ENCODE peak calls at places on chromosomes 3 and 15, in nine cellular contexts. A is CD8-positive, alpha-beta T cell; R is A549; L is fibroblast of the aortic adventitia; N is thoracic aorta; M is astrocyte of the spinal cord; C is AG04449; S is fibroblast of lung; F is transverse colon. T is an unnamed sample.

GRCh38 chr15:69535101-69535638 is 82.6 kb downstream of the RPLP1 start:
- DNase-seq in A (no peak), R (no peak), L (peak; percentile 60), N (no peak), M (peak; percentile 64), C (peak; percentile 7), S (peak; percentile 32), F (no peak), T (no peak)

GRCh38 chr3:82520846-82521245 is 759.4 kb upstream of the GBE1 start:
- DNase-seq in A (no peak), R (no peak), L (no peak), N (no peak), M (no peak), C (no peak), S (no peak), F (no peak), T (no peak)

GRCh38 chr15:58501636-58502178 is 69.9 kb downstream of the LIPC start:
- DNase-seq in A (no peak), R (no peak), L (no peak), N (no peak), M (no peak), C (no peak), S (no peak), F (no peak), T (no peak)

GRCh38 chr3:157166115-157166514 is 6.2 kb upstream of the CCNL1 start:
- DNase-seq in A (no peak), R (no peak), L (no peak), N (no peak), M (no peak), C (no peak), S (no peak), F (no peak), T (no peak)

GRCh38 chr3:195237981-195238625 is 32.9 kb downstream of the XXYLT1 start:
- DNase-seq in A (no peak), R (no peak), L (no peak), N (peak; percentile 1), M (no peak), C (no peak), S (no peak), F (no peak), T (no peak)

GRCh38 chr3:139343895-139344856 is at the start of gene MRPS22:
- DNase-seq in A (peak; percentile 58), R (peak; percentile 90), L (peak; percentile 91), N (peak; percentile 33), M (peak; percentile 92), C (peak; percentile 66), S (peak; percentile 92), F (peak; percentile 84), T (peak; percentile 95)

GRCh38 chr3:52077900-52078299 is 21.5 kb upstream of the DUSP7 start:
- DNase-seq in A (no peak), R (no peak), L (no peak), N (no peak), M (no peak), C (no peak), S (no peak), F (no peak), T (no peak)

GRCh38 chr3:105365536-105366301 is 990 bp upstream of the ALCAM start:
- DNase-seq in A (no peak), R (peak; percentile 71), L (peak; percentile 82), N (no peak), M (peak; percentile 87), C (no peak), S (peak; percentile 77), F (no peak), T (peak; percentile 26)

GRCh38 chr3:191246628-191247027 is 47.6 kb downstream of the OSTN start:
- DNase-seq in A (no peak), R (peak; percentile 31), L (peak; percentile 75), N (no peak), M (peak; percentile 75), C (no peak), S (peak; percentile 59), F (no peak), T (no peak)

GRCh38 chr3:136305879-136306278 is 55.7 kb downstream of the PCCB start:
- DNase-seq in A (no peak), R (no peak), L (peak; percentile 79), N (no peak), M (peak; percentile 63), C (peak; percentile 28), S (peak; percentile 79), F (no peak), T (no peak)

GRCh38 chr15:62112616-62113593 is 46.1 kb downstream of the C2CD4A start:
- DNase-seq in A (no peak), R (peak; percentile 92), L (peak; percentile 77), N (no peak), M (peak; percentile 80), C (peak; percentile 64), S (peak; percentile 70), F (peak; percentile 28), T (no peak)

GRCh38 chr15:51861557-51862350 is 32.3 kb downstream of the TMOD3 start:
- DNase-seq in A (peak; percentile 29), R (no peak), L (no peak), N (no peak), M (no peak), C (no peak), S (no peak), F (no peak), T (no peak)

GRCh38 chr3:172680684-172681083 is 30.2 kb downstream of the NCEH1 start:
- DNase-seq in A (no peak), R (no peak), L (no peak), N (no peak), M (peak; percentile 37), C (no peak), S (no peak), F (no peak), T (no peak)

GRCh38 chr15:89139613-89140499 is 51.6 kb downstream of the ABHD2 start:
- DNase-seq in A (no peak), R (peak; percentile 36), L (peak; percentile 65), N (no peak), M (peak; percentile 38), C (no peak), S (peak; percentile 27), F (no peak), T (peak; percentile 54)
- TF ChIP-seq CTCF in A (no peak), R (peak; percentile 19), L (peak; percentile 45), N (no peak), M (peak; percentile 39), C (peak; percentile 20), S (peak; percentile 5), F (no peak), T (peak; percentile 32)

DNA sequence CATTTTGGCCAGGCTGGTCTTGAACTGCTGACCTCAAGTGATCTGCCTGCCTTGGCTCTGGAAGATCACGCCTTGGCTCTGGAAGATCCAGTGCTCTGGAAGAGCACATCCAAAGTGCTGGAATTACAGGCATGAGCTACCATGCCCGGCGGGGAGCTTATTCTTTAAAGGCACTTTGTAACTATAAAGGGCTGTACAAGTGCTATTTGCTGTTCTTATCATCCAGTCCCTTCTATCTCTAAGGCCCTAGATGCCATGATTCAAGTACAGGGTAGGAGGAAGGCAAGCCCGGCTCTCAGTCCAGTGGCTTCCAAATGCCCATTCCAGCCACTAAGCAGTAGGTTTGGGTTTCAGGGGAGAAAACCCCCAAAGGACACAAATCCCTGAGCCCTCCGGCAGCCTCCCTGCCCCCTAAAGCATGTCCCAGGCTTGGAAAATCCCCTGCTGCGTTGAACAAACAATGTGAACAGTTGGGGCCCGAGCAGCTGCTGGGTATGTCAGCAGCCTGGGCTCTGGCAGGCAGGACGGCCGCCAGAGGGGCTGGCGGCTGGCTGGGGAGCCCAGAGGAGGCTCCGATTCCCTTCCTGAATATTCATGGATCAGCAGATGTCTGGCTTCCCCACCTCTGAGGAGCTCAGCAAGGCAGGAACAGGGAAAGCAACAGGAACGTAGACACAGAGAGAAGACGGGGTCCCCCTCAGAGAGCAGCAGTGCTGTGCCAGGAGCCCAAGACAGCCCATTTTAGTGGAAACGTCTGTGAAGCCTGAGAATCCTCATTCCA is 7.7 kb downstream of the IGDCC4 start:
- DNase-seq in A (no peak), R (peak; percentile 68), L (peak; percentile 28), N (no peak), M (peak; percentile 89), C (peak; percentile 28), S (peak; percentile 50), F (no peak), T (no peak)
- H3K4me3 ChIP-seq in A (no peak overlapping the region), R (no peak overlapping the region), L (no peak overlapping the region), N (no peak overlapping the region), M (no peak overlapping the region), C (no peak overlapping the region), S (no peak overlapping the region), F (no peak overlapping the region), T (no peak overlapping the region)

GRCh38 chr15:64134322-64134829 is 17.2 kb upstream of the SNX22 start:
- DNase-seq in A (no peak), R (no peak), L (peak; percentile 42), N (no peak), M (peak; percentile 38), C (no peak), S (peak; percentile 61), F (no peak), T (peak; percentile 86)

GRCh38 chr15:64138542-64138941 is 13.0 kb upstream of the SNX22 start:
- DNase-seq in A (no peak), R (no peak), L (no peak), N (no peak), M (no peak), C (no peak), S (no peak), F (no peak), T (no peak)

GRCh38 chr15:64133619-64134018 is 17.9 kb upstream of the SNX22 start:
- DNase-seq in A (no peak), R (no peak), L (no peak), N (no peak), M (no peak), C (no peak), S (peak; percentile 9), F (no peak), T (no peak)

GRCh38 chr15:64141798-64142512 is 9.6 kb upstream of the SNX22 start:
- DNase-seq in A (no peak), R (no peak), L (no peak), N (no peak), M (no peak), C (no peak), S (no peak), F (no peak), T (peak; percentile 37)

GRCh38 chr15:64137226-64137833 is 14.2 kb upstream of the SNX22 start:
- DNase-seq in A (no peak), R (no peak), L (no peak), N (no peak), M (no peak), C (no peak), S (no peak), F (no peak), T (peak; percentile 70)
- TF ChIP-seq CTCF in A (no peak), R (no peak), L (no peak), N (no peak), M (no peak), C (no peak), S (no peak), F (no peak), T (peak; percentile 23)

DNA sequence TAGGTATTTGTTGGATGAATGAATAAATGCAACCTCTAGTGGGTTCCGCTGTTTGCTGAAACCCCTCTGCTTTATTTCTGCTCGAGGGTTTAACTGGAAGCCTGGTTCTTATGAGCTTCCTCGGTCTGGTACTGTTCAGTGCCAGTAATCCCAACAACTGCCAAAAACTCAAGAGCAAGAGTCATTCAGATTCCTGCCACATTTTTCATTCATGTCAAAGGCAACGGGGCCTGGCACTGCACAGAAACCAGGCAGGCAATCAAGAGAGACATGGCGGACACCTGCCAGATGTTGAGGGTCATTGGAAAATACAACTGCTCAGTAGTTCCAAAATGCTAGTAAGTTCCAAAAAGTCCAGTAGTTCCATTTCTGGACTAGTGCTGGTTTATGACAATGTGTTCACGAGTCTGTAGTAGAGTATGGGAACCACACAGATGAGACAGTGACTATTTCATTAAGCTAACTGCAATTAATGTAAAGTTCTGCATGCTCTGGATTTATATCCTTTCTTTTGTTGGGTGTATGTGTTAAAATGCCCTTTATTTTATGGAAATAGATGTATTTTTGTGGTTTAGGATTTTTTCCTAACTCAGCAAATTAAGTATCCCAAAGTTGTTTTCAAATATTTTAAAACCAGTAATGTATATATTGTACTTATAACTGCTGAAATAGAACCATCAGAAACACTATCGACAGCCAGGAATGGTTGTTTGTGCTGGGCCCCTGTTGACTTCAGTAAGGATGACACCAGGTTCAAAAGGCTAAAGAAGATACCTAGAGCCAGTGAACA is 22.7 kb upstream of the TMEM41A start:
- DNase-seq in A (no peak), R (no peak), L (no peak), N (no peak), M (no peak), C (no peak), S (no peak), F (no peak), T (no peak)
- H3K4me3 ChIP-seq in A (no peak overlapping the region), R (no peak overlapping the region), L (no peak overlapping the region), N (no peak overlapping the region), M (no peak overlapping the region), C (no peak overlapping the region), S (no peak overlapping the region), F (no peak overlapping the region), T (no peak overlapping the region)

T was measured in dorsolateral prefrontal cortex.